ENCODE peak calls at places on chromosomes 13 and 19, in ten cellular contexts. Y, L, V, F, W, R, C, B, K and Q are unnamed samples.

GRCh38 chr19:35153701-35154534 is 617 bp upstream of the FXYD5 start:
- DNase-seq in F (no peak), W (no peak), K (peak), L (no peak), B (peak), V (peak), C (peak), R (peak), Y (no peak), Q (peak)

GRCh38 chr19:54478677-54479266 is 5.7 kb upstream of the CDC42EP5 start:
- DNase-seq in R (peak), K (peak), C (peak), Y (no peak), W (no peak), F (peak), V (no peak), B (no peak), L (peak), Q (peak)

GRCh38 chr19:16085115-16085514 is 8.8 kb downstream of the TPM4 start:
- DNase-seq in B (no peak), R (peak), W (no peak), K (no peak), L (no peak), Y (no peak), C (no peak), F (no peak), V (no peak), Q (peak)

GRCh38 chr19:5251096-5252065 is 89.2 kb downstream of the PTPRS start:
- DNase-seq in K (no peak), V (no peak), C (no peak), Y (no peak), W (no peak), B (no peak), L (no peak), F (no peak), R (no peak), Q (no peak)

GRCh38 chr13:45718992-45719391 is 16.9 kb downstream of the CBY2 start:
- DNase-seq in L (peak), V (no peak), Y (peak), F (no peak), R (peak), K (peak), C (no peak), B (no peak), W (no peak), Q (no peak)

GRCh38 chr19:13026478-13026999 is 31.3 kb downstream of the NFIX start:
- DNase-seq in R (peak), W (no peak), V (no peak), C (no peak), F (no peak), Y (no peak), B (no peak), L (peak), K (no peak), Q (no peak)

GRCh38 chr13:57633950-57634828 is 2.6 kb downstream of the PCDH17 start:
- DNase-seq in F (no peak), B (no peak), R (no peak), C (no peak), L (peak), Y (no peak), K (peak), W (peak), V (no peak), Q (peak)

GRCh38 chr19:35585844-35586243 is at the start of gene PMIS2:
- DNase-seq in C (no peak), L (no peak), B (no peak), Y (no peak), K (peak), R (no peak), F (no peak), W (no peak), V (no peak), Q (peak)

GRCh38 chr19:48963371-48964204 is 1.5 kb upstream of the FTL start:
- DNase-seq in C (peak), W (peak), B (no peak), L (peak), Y (no peak), K (peak), F (no peak), R (peak), V (no peak), Q (peak)

GRCh38 chr19:13574933-13575332 is 68.7 kb upstream of the CACNA1A start:
- DNase-seq in L (no peak), R (no peak), K (peak), B (no peak), Y (no peak), V (no peak), F (no peak), W (peak), C (peak), Q (no peak)

GRCh38 chr19:944171-944567 is 18.3 kb downstream of the ARID3A start:
- DNase-seq in F (no peak), R (peak), V (no peak), K (no peak), L (no peak), C (no peak), Y (no peak), B (no peak), W (no peak), Q (no peak)

GRCh38 chr13:26324867-26325266 is 70.9 kb downstream of the CDK8 start:
- DNase-seq in R (no peak), C (no peak), K (no peak), Y (no peak), F (no peak), B (no peak), L (peak), W (no peak), V (no peak), Q (no peak)

GRCh38 chr19:58356236-58356970 is 3.1 kb upstream of the A1BG start:
- DNase-seq in V (peak), Y (no peak), B (no peak), C (peak), W (no peak), R (no peak), L (no peak), K (no peak), F (no peak), Q (peak)

GRCh38 chr13:79541426-79542049 is 60.6 kb downstream of the NDFIP2 start:
- DNase-seq in R (peak), C (peak), F (peak), V (no peak), W (no peak), L (peak), Y (peak), B (no peak), K (peak), Q (no peak)

GRCh38 chr19:15181394-15181793 is 19.4 kb downstream of the NOTCH3 start:
- DNase-seq in C (no peak), Y (no peak), V (no peak), L (no peak), B (no peak), R (no peak), K (no peak), F (no peak), W (no peak), Q (no peak)

GRCh38 chr13:25886438-25887214 is 165.2 kb downstream of the SHISA2 start:
- DNase-seq in V (no peak), L (peak), F (peak), B (no peak), K (no peak), R (peak), W (no peak), C (no peak), Y (no peak), Q (peak)

GRCh38 chr13:29073762-29074161 is 253.6 kb downstream of the MTUS2 start:
- DNase-seq in L (no peak), C (no peak), B (no peak), R (no peak), W (no peak), V (no peak), Y (no peak), F (no peak), K (peak), Q (no peak)

GRCh38 chr13:61600360-61601033 is 184.8 kb upstream of the PCDH20 start:
- DNase-seq in Y (no peak), L (no peak), R (no peak), K (no peak), F (no peak), C (no peak), B (no peak), W (peak), V (no peak), Q (no peak)

GRCh38 chr19:29884466-29884865 is 57.6 kb upstream of the URI1 start:
- DNase-seq in Y (no peak), F (no peak), L (no peak), K (no peak), V (no peak), C (no peak), W (no peak), R (no peak), B (no peak), Q (no peak)

GRCh38 chr13:99144306-99144705 is 56.3 kb upstream of the UBAC2 start:
- DNase-seq in V (no peak), W (no peak), Y (no peak), R (no peak), F (no peak), L (no peak), B (no peak), C (no peak), K (no peak), Q (no peak)

GRCh38 chr19:16825312-16826168 is 3.7 kb upstream of the SIN3B start:
- DNase-seq in B (no peak), C (peak), K (peak), W (peak), R (peak), L (peak), F (no peak), Y (no peak), V (no peak), Q (no peak)

GRCh38 chr19:51139299-51140018 is 2.6 kb upstream of the SIGLEC7 start:
- DNase-seq in R (no peak), K (no peak), V (no peak), L (no peak), F (no peak), C (no peak), W (no peak), B (no peak), Y (no peak), Q (no peak)

GRCh38 chr19:24065243-24065642 is 21.7 kb upstream of the ZNF254 start:
- DNase-seq in L (no peak), B (no peak), V (no peak), C (no peak), F (no peak), W (no peak), R (peak), Y (no peak), K (no peak), Q (no peak)

GRCh38 chr13:25037057-25037813 is 58.7 kb upstream of the PABPC3 start:
- DNase-seq in C (peak), W (peak), Y (peak), V (peak), K (peak), R (peak), F (peak), L (peak), B (peak), Q (peak)

GRCh38 chr19:19170053-19170945 is at the start of gene MEF2B:
- DNase-seq in F (peak), V (peak), C (peak), W (peak), L (peak), B (peak), K (peak), Y (no peak), R (peak), Q (peak)

GRCh38 chr13:106103779-106104178 is 431.7 kb downstream of the EFNB2 start:
- DNase-seq in K (no peak), V (no peak), B (no peak), W (no peak), R (no peak), Y (no peak), F (no peak), C (no peak), L (peak), Q (no peak)